ENCODE peak calls at places on chromosomes 6 and 20, in eight cellular contexts. C is K562, Z is breast epithelium, D is spleen, O is uterus, M is GM20000, V is thyroid gland, W is left ventricle myocardium inferior. R is an unnamed sample.

GRCh38 chr6:97113170-97113569 is 169.8 kb downstream of the MMS22L start:
- DNase-seq in D (no peak), V (no peak), O (no peak), Z (no peak), M (no peak), W (no peak), C (no peak), R (no peak)

GRCh38 chr6:161486326-161486725 is 212.5 kb upstream of the AGPAT4 start:
- DNase-seq in W (no peak), D (no peak), Z (no peak), M (no peak), C (peak), O (no peak), V (no peak), R (no peak)

GRCh38 chr6:29875257-29875656 is 47.6 kb downstream of the HLA-G start:
- DNase-seq in D (no peak), V (no peak), O (no peak), C (no peak), Z (no peak), W (no peak), M (no peak), R (no peak)

GRCh38 chr20:39216195-39216594 is 254.1 kb downstream of the DHX35 start:
- DNase-seq in V (no peak), D (no peak), C (no peak), Z (no peak), W (no peak), O (no peak), M (no peak), R (no peak)

GRCh38 chr20:44066645-44067606 is 120.1 kb downstream of the JPH2 start:
- DNase-seq in M (no peak), V (no peak), Z (no peak), O (no peak), D (peak), C (no peak), W (no peak), R (peak)

GRCh38 chr6:133547136-133547535 is 306.0 kb downstream of the EYA4 start:
- DNase-seq in W (no peak), O (no peak), Z (no peak), D (no peak), V (no peak), C (no peak), M (no peak), R (no peak)

GRCh38 chr6:75275067-75275466 is 9.5 kb downstream of the TMEM30A start:
- DNase-seq in W (no peak), M (no peak), C (no peak), O (no peak), Z (no peak), D (no peak), V (no peak), R (no peak)

GRCh38 chr6:29818892-29819291 is 8.7 kb upstream of the HLA-G start:
- DNase-seq in V (no peak), M (no peak), C (no peak), Z (no peak), O (no peak), W (no peak), D (no peak), R (no peak)

GRCh38 chr6:150202404-150202803 is 59.6 kb downstream of the PPP1R14C start:
- DNase-seq in Z (no peak), C (no peak), W (no peak), M (no peak), O (no peak), D (peak), V (no peak), R (no peak)

GRCh38 chr6:146985111-146985510 is 219.1 kb upstream of the STXBP5 start:
- DNase-seq in O (no peak), Z (no peak), W (no peak), D (no peak), C (peak), M (no peak), V (no peak), R (no peak)

GRCh38 chr20:50138120-50138478 is 15.4 kb downstream of the PEDS1 start:
- DNase-seq in Z (no peak), V (no peak), M (no peak), W (no peak), C (no peak), D (no peak), O (no peak), R (no peak)

GRCh38 chr20:50136822-50137599 is 16.5 kb downstream of the PEDS1 start:
- DNase-seq in D (no peak), V (no peak), Z (no peak), C (no peak), O (no peak), W (no peak), M (no peak), R (no peak)

GRCh38 chr20:50140339-50140859 is 13.1 kb downstream of the PEDS1 start:
- DNase-seq in D (no peak), W (no peak), O (no peak), C (no peak), V (no peak), Z (no peak), M (no peak), R (no peak)

GRCh38 chr20:50141018-50141675 is 12.4 kb downstream of the PEDS1 start:
- DNase-seq in M (no peak), V (no peak), C (no peak), W (no peak), O (no peak), D (no peak), Z (no peak), R (no peak)

GRCh38 chr20:50138479-50139393 is 14.8 kb downstream of the PEDS1 start:
- DNase-seq in C (no peak), Z (no peak), M (no peak), W (no peak), D (no peak), V (no peak), O (no peak), R (no peak)
- TF ChIP-seq CTCF in C (peak), Z (no peak), M (no peak), W (peak), D (no peak), V (no peak), O (no peak), R (no peak)

DNA sequence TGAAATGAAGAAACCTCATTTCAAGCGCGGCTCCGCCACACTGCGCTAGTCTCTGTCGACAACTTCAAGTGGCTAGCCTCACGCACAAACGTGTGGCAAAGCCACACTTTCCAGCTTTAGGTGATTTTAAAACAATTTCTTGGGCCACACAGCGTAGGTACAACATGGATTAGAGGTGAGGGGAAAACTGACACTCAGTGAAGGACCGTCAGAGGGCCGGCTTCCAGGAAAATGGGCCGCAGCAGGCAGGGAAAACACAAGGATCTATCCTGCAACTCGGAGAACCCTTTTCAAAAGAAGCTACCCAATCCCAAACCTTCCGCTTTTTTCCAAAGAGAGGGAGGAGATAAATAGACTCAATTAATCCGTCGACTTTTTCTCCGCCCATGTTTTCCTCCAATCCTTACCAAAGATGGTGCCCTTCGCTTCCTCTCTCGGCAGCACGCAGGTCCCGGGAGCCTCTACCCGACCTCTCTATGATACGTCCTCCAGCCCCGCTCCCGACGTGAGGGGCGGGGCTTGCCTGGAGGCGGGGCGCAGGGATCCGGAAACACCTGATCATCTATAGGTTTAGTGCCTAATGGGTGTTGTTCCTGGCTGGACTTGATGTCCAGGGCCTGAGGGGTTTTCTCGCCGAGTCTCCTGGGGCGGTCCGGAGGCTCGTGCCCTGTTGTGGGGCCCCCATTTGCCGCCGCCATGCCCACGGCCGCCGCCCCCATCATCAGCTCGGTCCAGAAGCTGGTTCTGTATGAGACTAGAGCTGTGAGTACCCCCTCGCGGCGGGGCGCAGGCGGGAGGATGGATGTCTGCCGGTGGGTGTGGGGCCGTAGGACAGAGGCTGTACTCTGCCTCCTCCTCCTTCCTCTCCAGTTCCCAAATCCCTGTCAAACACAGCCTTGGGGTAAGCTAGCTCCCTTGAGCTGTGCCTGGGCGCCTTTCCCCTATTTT is at the start of the genes AK9 and FIG4:
- DNase-seq in D (peak), Z (peak), V (peak), W (peak), O (peak), C (peak), M (peak), R (peak)
- TF ChIP-seq CTCF in D (no peak), Z (no peak), V (no peak), W (peak), O (no peak), C (peak), M (no peak), R (peak)

DNA sequence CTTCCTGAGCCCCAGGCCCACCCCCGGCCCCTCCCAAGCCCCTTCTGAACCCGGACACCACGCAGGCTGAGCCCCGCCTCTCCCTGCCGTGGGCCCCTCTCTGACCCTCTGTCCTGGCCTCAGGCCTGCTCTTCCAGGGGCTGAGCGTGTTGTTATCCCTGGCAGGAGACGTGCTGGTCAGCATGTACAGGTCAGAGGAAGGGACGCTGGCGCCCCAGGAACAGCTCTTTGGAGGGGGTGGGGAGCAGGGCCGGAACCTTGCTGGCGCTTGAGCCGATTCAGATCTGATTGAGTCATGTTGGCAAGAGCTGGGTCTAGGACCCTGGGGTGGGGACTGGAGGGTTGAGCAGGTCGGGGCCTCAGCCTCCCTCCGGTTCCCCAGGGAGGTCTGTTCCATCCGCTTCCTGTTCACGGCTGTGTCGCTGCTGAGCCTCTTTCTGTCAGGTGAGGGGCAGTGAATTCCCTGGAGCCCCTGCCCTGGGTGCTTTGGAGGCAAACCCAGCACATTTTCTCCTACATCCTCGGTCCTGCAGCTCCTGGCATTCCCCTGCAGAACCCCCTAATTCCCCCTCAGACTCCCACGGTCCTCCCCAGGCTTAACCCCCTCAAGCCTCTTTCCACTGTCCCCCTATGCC is 1.9 kb downstream of the SPAG4 start:
- DNase-seq in D (peak), C (peak), W (peak), O (peak), V (peak), M (peak), Z (no peak), R (peak)
- TF ChIP-seq CTCF in D (peak), C (peak), W (peak), O (peak), V (peak), M (no peak), Z (peak), R (peak)

DNA sequence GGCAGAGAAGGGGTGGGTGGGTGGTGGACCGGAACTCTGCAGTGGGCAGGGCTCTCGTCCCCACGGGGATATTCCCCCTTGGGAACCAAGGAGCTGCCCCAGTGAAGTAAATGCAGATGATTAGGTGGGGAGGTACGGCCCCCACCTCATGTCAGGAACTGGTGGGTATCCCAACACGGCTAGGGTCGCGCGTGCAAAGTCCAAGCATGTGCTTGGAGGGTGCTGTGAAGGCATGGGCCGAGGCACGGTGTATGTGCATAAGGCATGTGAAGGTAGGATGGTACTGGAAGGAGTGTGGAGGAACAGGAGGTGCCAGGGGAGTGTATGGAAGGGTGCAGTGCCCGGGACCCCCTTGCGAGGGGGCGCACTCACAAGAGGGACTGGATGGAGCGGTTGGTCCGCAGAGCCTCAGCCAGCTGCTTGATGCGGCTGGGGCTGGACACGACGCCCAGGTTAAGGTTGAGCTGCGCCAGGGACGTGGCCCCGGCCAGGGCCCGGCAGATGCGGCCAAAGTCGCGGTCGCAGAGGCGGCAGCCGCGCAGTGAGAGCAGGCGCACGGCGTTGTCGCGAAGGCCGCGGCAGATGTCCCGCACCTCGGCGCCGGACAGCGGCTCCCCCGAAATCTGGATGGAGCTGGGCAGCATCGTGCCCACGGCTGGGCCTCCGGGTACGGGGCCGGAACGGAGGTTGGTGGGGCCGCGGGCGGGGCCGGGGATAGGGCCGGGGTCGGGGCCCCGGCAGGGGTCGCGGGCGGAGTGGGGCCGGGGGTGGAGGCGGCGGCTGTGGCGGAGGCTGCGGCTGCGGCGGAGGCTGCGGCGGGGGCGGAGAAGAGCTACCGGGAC is 783 bp downstream of the LRRC73 start:
- DNase-seq in M (no peak), C (no peak), Z (no peak), W (no peak), O (no peak), D (no peak), V (peak), R (no peak)
- TF ChIP-seq CTCF in M (no peak), C (no peak), Z (no peak), W (no peak), O (no peak), D (no peak), V (no peak), R (no peak)

GRCh38 chr6:14747881-14748520 is 497.9 kb upstream of the JARID2 start:
- DNase-seq in M (no peak), C (no peak), Z (no peak), O (no peak), W (no peak), D (no peak), V (no peak), R (no peak)
- TF ChIP-seq CTCF in M (no peak), C (no peak), Z (no peak), O (no peak), W (no peak), D (no peak), V (no peak), R (no peak)

GRCh38 chr6:99119109-99120031 is 171.6 kb upstream of the FBXL4 start:
- DNase-seq in Z (no peak), V (peak), C (peak), D (no peak), W (no peak), O (no peak), M (peak), R (peak)
- TF ChIP-seq CTCF in Z (peak), V (peak), C (peak), D (peak), W (peak), O (peak), M (peak), R (peak)

GRCh38 chr6:44868905-44869304 is 459.2 kb upstream of the RUNX2 start:
- DNase-seq in C (no peak), V (no peak), W (no peak), D (no peak), Z (no peak), M (no peak), O (no peak), R (no peak)

GRCh38 chr6:44868335-44868668 is 459.8 kb upstream of the RUNX2 start:
- DNase-seq in D (no peak), O (no peak), Z (no peak), V (no peak), C (no peak), M (peak), W (no peak), R (peak)

GRCh38 chr6:44867561-44868334 is 460.4 kb upstream of the RUNX2 start:
- DNase-seq in C (no peak), O (no peak), V (no peak), M (peak), W (no peak), Z (no peak), D (no peak), R (peak)

DNA sequence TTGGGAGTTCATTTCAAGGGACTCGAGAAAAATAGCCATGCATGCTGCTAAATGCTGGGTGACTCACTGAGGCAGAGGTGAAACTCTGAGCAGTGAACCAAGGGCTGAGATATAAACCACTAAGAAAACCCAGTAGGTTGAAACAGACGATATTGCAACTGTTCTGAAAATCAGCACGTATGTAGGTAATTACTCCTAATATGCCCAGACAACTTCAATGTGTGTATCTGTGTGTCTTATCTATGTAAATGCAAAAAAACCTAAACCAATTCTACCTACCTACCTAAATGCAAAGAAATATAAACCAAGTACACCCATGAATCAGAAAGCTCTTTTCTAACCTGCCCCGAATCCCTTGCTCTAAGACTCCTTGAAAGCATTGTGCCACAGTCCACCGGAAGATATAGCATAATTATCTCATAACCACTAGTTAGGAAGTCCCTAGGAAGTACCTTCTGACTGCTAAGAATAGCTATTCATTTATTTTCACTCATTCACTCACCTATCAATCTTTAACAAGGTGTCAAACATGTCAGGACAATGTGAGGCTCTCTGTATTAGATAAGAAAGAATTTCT is 458.7 kb upstream of the RUNX2 start:
- DNase-seq in C (no peak), W (no peak), O (no peak), D (no peak), M (peak), Z (no peak), V (no peak), R (peak)
- TF ChIP-seq CTCF in C (no peak), W (no peak), O (no peak), D (no peak), M (no peak), Z (no peak), V (no peak), R (no peak)

GRCh38 chr6:129755787-129756186 is 45.8 kb upstream of the ARHGAP18 start:
- DNase-seq in O (no peak), V (no peak), W (no peak), M (no peak), D (no peak), C (no peak), Z (no peak), R (no peak)
- TF ChIP-seq CTCF in O (no peak), V (no peak), W (no peak), M (no peak), D (no peak), C (no peak), Z (no peak), R (no peak)